ENCODE peak calls at places on chromosomes 4 and X, in nine cellular contexts. M is neural progenitor cell; Q is IMR-90; V is GM23248; I is transverse colon; L is neuronal stem cell; N is body of pancreas; E is CD4-positive, alpha-beta T cell; K is fibroblast of lung. U is an unnamed sample.
A peak's percentile ranks its signal among the peaks of the same experiment; 100 is the strongest.

GRCh38 chrX:130084651-130085237 is 25.6 kb downstream of the ELF4 start:
- DNase-seq in N (no peak), V (no peak), L (no peak), M (no peak), I (no peak), E (no peak), K (no peak), Q (no peak), U (no peak)

GRCh38 chr4:98514930-98515809 is 143.2 kb downstream of the TSPAN5 start:
- DNase-seq in K (no peak), E (no peak), M (peak; percentile 18), N (no peak), Q (peak; percentile 54), V (peak; percentile 37), L (no peak), I (no peak), U (no peak)

GRCh38 chrX:150255441-150256296 is 107.4 kb upstream of the MAMLD1 start:
- DNase-seq in K (no peak), I (no peak), M (no peak), V (no peak), E (no peak), Q (no peak), L (no peak), N (no peak), U (no peak)

GRCh38 chrX:17976955-17977354 is 115.9 kb upstream of the RAI2 start:
- DNase-seq in M (no peak), I (no peak), V (no peak), K (no peak), N (no peak), E (no peak), Q (no peak), L (no peak), U (no peak)

GRCh38 chr4:21327976-21328700 is 620.4 kb downstream of the KCNIP4 start:
- DNase-seq in Q (no peak), V (no peak), N (no peak), K (no peak), L (no peak), M (no peak), E (no peak), I (no peak), U (no peak)

GRCh38 chr4:64399313-64400109 is 9.7 kb downstream of the TECRL start:
- DNase-seq in E (no peak), I (no peak), V (no peak), L (no peak), M (no peak), N (no peak), K (no peak), Q (no peak), U (no peak)

GRCh38 chrX:117522725-117523700 is 593.6 kb downstream of the KLHL13 start:
- DNase-seq in N (peak; percentile 75), V (no peak), E (no peak), K (no peak), Q (no peak), L (no peak), I (no peak), M (no peak), U (no peak)

GRCh38 chr4:102317459-102317858 is 27.8 kb downstream of the SLC39A8 start:
- DNase-seq in V (no peak), E (no peak), N (no peak), Q (no peak), L (no peak), K (no peak), I (no peak), M (no peak), U (no peak)

GRCh38 chr4:121237069-121237399 is 72.9 kb upstream of the TNIP3 start:
- DNase-seq in K (no peak), E (no peak), N (no peak), Q (no peak), I (no peak), L (no peak), V (no peak), M (no peak), U (no peak)

GRCh38 chr4:68076194-68076593 is 53.5 kb downstream of the TMPRSS11F start:
- DNase-seq in I (no peak), E (no peak), M (no peak), N (no peak), V (no peak), Q (no peak), L (no peak), K (no peak), U (no peak)

GRCh38 chrX:34900691-34901090 is 41.9 kb upstream of the FAM47B start:
- DNase-seq in E (no peak), I (no peak), N (no peak), L (no peak), V (peak; percentile 24), K (peak; percentile 31), Q (peak; percentile 15), M (no peak), U (no peak)

GRCh38 chrX:70755850-70756249 is 152.7 kb downstream of the TEX11 start:
- DNase-seq in L (no peak), Q (no peak), E (peak; percentile 53), N (no peak), M (peak; percentile 55), K (no peak), I (no peak), V (no peak), U (no peak)

GRCh38 chr4:41218703-41219102 is 4.4 kb upstream of the APBB2 start:
- DNase-seq in L (no peak), M (no peak), K (no peak), Q (no peak), V (no peak), N (no peak), I (no peak), E (no peak), U (no peak)

GRCh38 chrX:45172890-45173289 is 27.8 kb downstream of the DIPK2B start:
- DNase-seq in L (no peak), M (no peak), I (no peak), N (no peak), V (peak; percentile 38), Q (peak; percentile 54), E (no peak), K (peak; percentile 53), U (no peak)

GRCh38 chrX:10110984-10111363 is 45.8 kb upstream of the CLCN4 start:
- DNase-seq in I (no peak), V (peak; percentile 43), N (no peak), L (no peak), E (peak; percentile 52), M (no peak), Q (no peak), K (no peak), U (no peak)

GRCh38 chr4:140736669-140737343 is 19.4 kb downstream of the TBC1D9 start:
- DNase-seq in L (no peak), Q (peak; percentile 25), M (no peak), E (no peak), I (no peak), K (peak; percentile 36), V (peak; percentile 10), N (no peak), U (no peak)

GRCh38 chr4:163048447-163048846 is 118.2 kb downstream of the NAF1 start:
- DNase-seq in Q (peak; percentile 19), I (peak; percentile 13), V (peak; percentile 67), N (peak; percentile 41), L (no peak), K (peak; percentile 21), M (peak; percentile 47), E (no peak), U (no peak)

GRCh38 chr4:136893638-136894037 is 638.7 kb downstream of the PCDH18 start:
- DNase-seq in L (no peak), M (no peak), I (no peak), V (no peak), Q (no peak), N (no peak), E (no peak), K (no peak), U (no peak)

GRCh38 chrX:44698328-44698727 is 145.5 kb upstream of the DUSP21 start:
- DNase-seq in Q (no peak), N (peak; percentile 64), K (no peak), V (no peak), I (no peak), E (no peak), L (no peak), M (peak; percentile 36), U (no peak)

GRCh38 chr4:41134581-41134980 is 79.8 kb downstream of the APBB2 start:
- DNase-seq in E (no peak), V (peak; percentile 29), Q (no peak), L (no peak), M (no peak), N (no peak), K (no peak), I (no peak), U (no peak)

GRCh38 chr4:73430188-73430587 is 5.8 kb upstream of the AFP start:
- DNase-seq in E (no peak), M (no peak), Q (no peak), V (no peak), N (no peak), K (no peak), L (no peak), I (no peak), U (no peak)

GRCh38 chrX:66008403-66008970 is 31.4 kb downstream of the VSIG4 start:
- DNase-seq in M (no peak), I (no peak), V (no peak), L (no peak), N (no peak), K (no peak), E (no peak), Q (no peak), U (no peak)
- H3K9me3 ChIP-seq in M (peaks cover 5% of the 10 kb centered on the region), I (no peaks in the 10 kb centered on the region), V (no peaks in the 10 kb centered on the region), L (no peaks in the 10 kb centered on the region), N (no peaks in the 10 kb centered on the region), K (no peaks in the 10 kb centered on the region), E (no peaks in the 10 kb centered on the region), Q (no peaks in the 10 kb centered on the region), U (no peaks in the 10 kb centered on the region)

GRCh38 chrX:81728622-81729021 is 526.7 kb downstream of the SH3BGRL start:
- DNase-seq in K (no peak), L (no peak), V (no peak), M (no peak), I (no peak), Q (no peak), N (no peak), E (no peak), U (no peak)

GRCh38 chrX:81729269-81729777 is 527.4 kb downstream of the SH3BGRL start:
- DNase-seq in L (no peak), Q (no peak), K (no peak), M (no peak), E (no peak), I (no peak), N (no peak), V (no peak), U (no peak)
- H3K9me3 ChIP-seq in L (no peaks in the 10 kb centered on the region), Q (peaks cover 6% of the 10 kb centered on the region), K (no peaks in the 10 kb centered on the region), M (peaks cover 48% of the 10 kb centered on the region), E (peaks cover 8% of the 10 kb centered on the region), I (no peaks in the 10 kb centered on the region), N (no peaks in the 10 kb centered on the region), V (no peaks in the 10 kb centered on the region), U (no peaks in the 10 kb centered on the region)

DNA sequence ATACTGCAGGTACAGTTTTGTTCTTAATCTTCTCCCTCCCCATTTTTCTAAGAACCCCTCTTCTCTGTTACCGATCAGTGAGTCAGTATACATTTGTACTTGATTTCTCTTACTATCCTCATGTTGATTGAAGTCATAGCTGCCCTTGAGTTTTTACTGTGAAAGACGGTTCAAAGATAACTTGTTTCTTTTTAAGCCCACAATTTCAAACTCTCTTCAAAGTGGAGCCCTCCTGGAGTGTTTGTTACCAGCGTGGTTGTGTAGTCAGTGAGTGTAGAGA is 7.9 kb downstream of the PPP1R3F start:
- DNase-seq in K (no peak), L (no peak), N (no peak), Q (no peak), E (no peak), I (no peak), V (no peak), M (no peak), U (no peak)
- H3K9me3 ChIP-seq in K (no peaks in the 10 kb centered on the region), L (no peaks in the 10 kb centered on the region), N (no peaks in the 10 kb centered on the region), Q (no peaks in the 10 kb centered on the region), E (no peaks in the 10 kb centered on the region), I (no peaks in the 10 kb centered on the region), V (no peaks in the 10 kb centered on the region), M (no peaks in the 10 kb centered on the region), U (no peaks in the 10 kb centered on the region)

GRCh38 chr4:19400820-19401219 is 850.9 kb upstream of the SLIT2 start:
- DNase-seq in M (peak; percentile 19), I (no peak), L (no peak), V (no peak), Q (no peak), E (no peak), K (no peak), N (no peak), U (no peak)
- H3K9me3 ChIP-seq in M (no peaks in the 10 kb centered on the region), I (no peaks in the 10 kb centered on the region), L (no peaks in the 10 kb centered on the region), V (no peaks in the 10 kb centered on the region), Q (no peaks in the 10 kb centered on the region), E (no peaks in the 10 kb centered on the region), K (no peaks in the 10 kb centered on the region), N (no peaks in the 10 kb centered on the region), U (no peaks in the 10 kb centered on the region)

U was measured in T-helper 17 cell.